ENCODE peak calls at places on chromosome 5, in five cellular contexts. F, B, H, A and K are unnamed samples.

GRCh38 chr5:68932830-68933434 is 160.9 kb upstream of the SLC30A5 start:
- DNase-seq in F (no peak), A (no peak), H (no peak), B (no peak), K (no peak)

GRCh38 chr5:72281764-72282499 is 38.1 kb downstream of the MRPS27 start:
- DNase-seq in F (no peak), B (no peak), H (no peak), A (no peak), K (no peak)

GRCh38 chr5:12901696-12902095 is 997.5 kb upstream of the CTNND2 start:
- DNase-seq in B (no peak), A (no peak), F (no peak), H (no peak), K (no peak)

GRCh38 chr5:91341159-91341558 is 42.0 kb downstream of the ARRDC3 start:
- DNase-seq in B (no peak), A (no peak), F (no peak), H (no peak), K (no peak)

GRCh38 chr5:126939887-126940286 is 90.5 kb downstream of the MARCHF3 start:
- DNase-seq in B (no peak), A (no peak), H (no peak), F (no peak), K (no peak)

GRCh38 chr5:31990701-31991110 is 183.4 kb downstream of the GOLPH3 start:
- DNase-seq in A (no peak), B (no peak), H (no peak), F (no peak), K (no peak)

GRCh38 chr5:20524956-20525529 is 537.0 kb upstream of the CDH18 start:
- DNase-seq in A (no peak), B (no peak), H (no peak), F (no peak), K (no peak)

GRCh38 chr5:158175664-158176507 is 316.9 kb upstream of the CLINT1 start:
- DNase-seq in B (no peak), A (no peak), F (no peak), H (no peak), K (no peak)

GRCh38 chr5:87113848-87114247 is 153.8 kb upstream of the RASA1 start:
- DNase-seq in F (no peak), B (no peak), A (no peak), H (no peak), K (no peak)

GRCh38 chr5:40514986-40515385 is 164.7 kb upstream of the PTGER4 start:
- DNase-seq in H (no peak), A (no peak), F (no peak), B (no peak), K (no peak)

GRCh38 chr5:132487841-132488555 is 2.6 kb downstream of the IRF1 start:
- DNase-seq in F (peak), H (peak), A (no peak), B (no peak), K (peak)